ENCODE peak calls at places on chromosomes 12 and 14, in nine cellular contexts. L, U, P, H, G, X, O, T and Y are unnamed samples.

GRCh38 chr12:100706029-100706428 is 88.5 kb upstream of the ANO4 start:
- DNase-seq in L (peak; percentile 86), U (no peak), P (no peak), H (no peak), G (no peak), X (peak; percentile 92), O (no peak), T (no peak), Y (no peak)

GRCh38 chr14:74973003-74973614 is 17.7 kb upstream of the PGF start:
- DNase-seq in L (peak; percentile 57), U (peak; percentile 84), P (peak; percentile 28), H (no peak), G (peak; percentile 78), X (peak; percentile 44), O (no peak), T (peak; percentile 75), Y (peak; percentile 79)

GRCh38 chr12:88493651-88494050 is 86.6 kb downstream of the KITLG start:
- DNase-seq in L (peak; percentile 92), U (no peak), P (no peak), H (no peak), G (no peak), X (peak; percentile 97), O (no peak), T (no peak), Y (no peak)

GRCh38 chr14:74019743-74020142 is 594 bp downstream of the BBOF1 start:
- DNase-seq in L (peak; percentile 76), U (no peak), P (no peak), H (no peak), G (no peak), X (peak; percentile 60), O (no peak), T (no peak), Y (no peak)

GRCh38 chr12:124130717-124131670 is 158.0 kb downstream of the ZNF664 start:
- DNase-seq in L (no peak), U (no peak), P (peak; percentile 34), H (no peak), G (no peak), X (no peak), O (peak; percentile 44), T (no peak), Y (no peak)

GRCh38 chr12:107612508-107612907 is 73.1 kb upstream of the PWP1 start:
- DNase-seq in L (peak; percentile 15), U (no peak), P (no peak), H (no peak), G (no peak), X (peak; percentile 67), O (no peak), T (no peak), Y (no peak)

GRCh38 chr14:23364604-23365352 is at the start of gene EFS:
- DNase-seq in L (peak; percentile 47), U (no peak), P (no peak), H (no peak), G (peak; percentile 69), X (peak; percentile 18), O (no peak), T (peak; percentile 85), Y (peak; percentile 75)

GRCh38 chr12:105469182-105469581 is 138.7 kb downstream of the C12orf75 start:
- DNase-seq in L (no peak), U (no peak), P (no peak), H (no peak), G (no peak), X (no peak), O (no peak), T (no peak), Y (no peak)

GRCh38 chr12:31227401-31227981 is 98.5 kb downstream of the SINHCAF start:
- DNase-seq in L (no peak), U (no peak), P (no peak), H (no peak), G (no peak), X (no peak), O (no peak), T (no peak), Y (no peak)

GRCh38 chr12:39619316-39619659 is 315 bp downstream of the ABCD2 start:
- DNase-seq in L (no peak), U (no peak), P (peak; percentile 15), H (no peak), G (no peak), X (no peak), O (no peak), T (no peak), Y (no peak)

GRCh38 chr14:68140801-68141200 is 321.2 kb downstream of the RAD51B start:
- DNase-seq in L (no peak), U (no peak), P (no peak), H (no peak), G (no peak), X (no peak), O (no peak), T (no peak), Y (no peak)

GRCh38 chr14:68140111-68140741 is 320.6 kb downstream of the RAD51B start:
- DNase-seq in L (peak; percentile 100), U (no peak), P (peak; percentile 59), H (no peak), G (no peak), X (peak; percentile 99), O (peak; percentile 38), T (no peak), Y (peak; percentile 46)

GRCh38 chr14:68139466-68140110 is 320.0 kb downstream of the RAD51B start:
- DNase-seq in L (no peak), U (no peak), P (no peak), H (no peak), G (no peak), X (no peak), O (no peak), T (no peak), Y (no peak)

GRCh38 chr14:68143341-68143807 is 323.8 kb downstream of the RAD51B start:
- DNase-seq in L (peak; percentile 91), U (peak; percentile 87), P (peak; percentile 61), H (no peak), G (peak; percentile 80), X (peak; percentile 36), O (peak; percentile 45), T (peak; percentile 87), Y (peak; percentile 87)

GRCh38 chr14:68141531-68142088 is 322.0 kb downstream of the RAD51B start:
- DNase-seq in L (peak; percentile 68), U (no peak), P (no peak), H (no peak), G (no peak), X (peak; percentile 68), O (no peak), T (no peak), Y (no peak)
- H3K27ac ChIP-seq in L (peak overlapping the region; percentile 85), U (peak overlapping the region; percentile 81), P (peak overlapping the region; percentile 88), H (peak overlapping the region; percentile 55), G (peak overlapping the region; percentile 13), X (peak overlapping the region; percentile 23), O (peak overlapping the region; percentile 76), T (peak overlapping the region; percentile 69), Y (no peak overlapping the region)

GRCh38 chr14:76928301-76928700 is 100.2 kb downstream of the IRF2BPL start:
- DNase-seq in L (no peak), U (no peak), P (no peak), H (no peak), G (no peak), X (no peak), O (no peak), T (no peak), Y (no peak)
- H3K4me1 ChIP-seq in L (peaks cover 6% of the 10 kb centered on the region), U (peaks cover 9% of the 10 kb centered on the region), P (no peaks in the 10 kb centered on the region), H (no peaks in the 10 kb centered on the region), G (peaks cover 50% of the 10 kb centered on the region), X (peaks cover 13% of the 10 kb centered on the region), O (no peaks in the 10 kb centered on the region), T (peaks cover 6% of the 10 kb centered on the region), Y (no peaks in the 10 kb centered on the region)

DNA sequence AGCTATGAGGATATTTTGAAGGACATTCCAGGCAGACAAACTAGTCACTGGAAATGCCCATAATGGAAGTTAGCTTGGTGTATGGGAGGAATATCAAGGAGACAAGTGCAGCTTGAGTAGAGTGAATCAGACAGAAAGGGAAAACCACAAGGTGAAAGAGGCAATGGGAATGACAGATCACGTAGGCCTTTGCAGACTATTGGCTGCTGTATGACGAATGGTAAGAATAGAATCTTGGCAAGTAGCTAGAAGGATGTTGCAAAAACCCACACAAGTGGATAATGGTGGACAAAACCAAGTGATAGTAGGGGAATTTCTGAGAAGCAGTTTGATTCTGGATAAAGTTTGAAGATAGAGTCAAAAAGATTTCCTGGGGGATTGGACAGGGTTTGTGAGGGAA is 196.9 kb upstream of the NOVA1 start:
- DNase-seq in L (peak; percentile 95), U (no peak), P (no peak), H (no peak), G (no peak), X (peak; percentile 1), O (no peak), T (no peak), Y (no peak)
- H3K27ac ChIP-seq in L (no peak overlapping the region), U (no peak overlapping the region), P (no peak overlapping the region), H (no peak overlapping the region), G (no peak overlapping the region), X (no peak overlapping the region), O (no peak overlapping the region), T (no peak overlapping the region), Y (no peak overlapping the region)

GRCh38 chr12:19482036-19482435 is 42.7 kb downstream of the AEBP2 start:
- DNase-seq in L (no peak), U (no peak), P (no peak), H (no peak), G (no peak), X (no peak), O (no peak), T (no peak), Y (no peak)
- H3K4me1 ChIP-seq in L (no peaks in the 10 kb centered on the region), U (no peaks in the 10 kb centered on the region), P (no peaks in the 10 kb centered on the region), H (peaks cover 30% of the 10 kb centered on the region), G (peaks cover 19% of the 10 kb centered on the region), X (peaks cover 2% of the 10 kb centered on the region), O (peaks cover 12% of the 10 kb centered on the region), T (no peaks in the 10 kb centered on the region), Y (peaks cover 10% of the 10 kb centered on the region)

DNA sequence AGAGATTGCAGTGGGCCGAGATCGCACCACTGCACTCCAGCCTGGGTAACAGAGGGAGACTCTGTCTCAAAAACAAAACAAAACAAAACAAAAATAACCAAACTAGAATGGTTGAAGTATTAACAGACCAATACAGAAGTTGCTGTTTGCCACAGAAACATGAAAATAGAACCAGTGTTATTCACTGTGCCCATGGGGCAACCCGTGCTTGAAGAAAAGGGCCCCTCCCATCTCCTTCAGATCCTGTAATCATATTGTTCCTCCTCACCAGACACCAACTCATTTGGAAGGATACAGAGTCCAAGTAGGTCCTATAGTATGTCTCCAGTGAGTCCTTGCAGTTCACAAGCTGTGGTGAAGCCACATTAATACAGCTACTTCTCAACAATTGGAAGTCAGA is 30.9 kb downstream of the SLC35F4 start:
- DNase-seq in L (no peak), U (no peak), P (no peak), H (no peak), G (no peak), X (no peak), O (no peak), T (no peak), Y (no peak)
- H3K27ac ChIP-seq in L (no peak overlapping the region), U (no peak overlapping the region), P (no peak overlapping the region), H (no peak overlapping the region), G (no peak overlapping the region), X (no peak overlapping the region), O (no peak overlapping the region), T (no peak overlapping the region), Y (peak overlapping the region; percentile 40)

GRCh38 chr12:13177373-13177772 is 19.2 kb upstream of the EMP1 start:
- DNase-seq in L (no peak), U (no peak), P (no peak), H (no peak), G (no peak), X (no peak), O (no peak), T (no peak), Y (no peak)
- H3K4me1 ChIP-seq in L (peaks cover 19% of the 10 kb centered on the region), U (peaks cover 4% of the 10 kb centered on the region), P (no peaks in the 10 kb centered on the region), H (peaks cover 22% of the 10 kb centered on the region), G (peaks cover 21% of the 10 kb centered on the region), X (peaks cover 25% of the 10 kb centered on the region), O (peaks cover 7% of the 10 kb centered on the region), T (no peaks in the 10 kb centered on the region), Y (no peaks in the 10 kb centered on the region)